ENCODE peak calls at places on chromosomes 13 and 19, in five cellular contexts. W is IMR-90, E is neuronal stem cell, Q is mesendoderm, Y is mesenchymal stem cell. O is an unnamed sample.

GRCh38 chr19:32879741-32880140 is 10.2 kb upstream of the SLC7A9 start:
- DNase-seq in W (no peak), E (no peak), Q (no peak), Y (no peak), O (no peak)

GRCh38 chr19:13884726-13885591 is 8.0 kb downstream of the NANOS3 start:
- DNase-seq in W (no peak), E (no peak), Q (no peak), Y (no peak), O (no peak)

GRCh38 chr13:21528616-21529015 is 69.5 kb upstream of the ZDHHC20 start:
- DNase-seq in W (peak), E (no peak), Q (no peak), Y (peak), O (no peak)

GRCh38 chr13:29883941-29884518 is 33.6 kb upstream of the UBL3 start:
- DNase-seq in W (peak), E (no peak), Q (peak), Y (no peak), O (no peak)

GRCh38 chr13:112506046-112506445 is 81.9 kb downstream of the TUBGCP3 start:
- DNase-seq in W (no peak), E (no peak), Q (no peak), Y (no peak), O (no peak)

GRCh38 chr13:83709751-83710515 is 172.3 kb downstream of the SLITRK1 start:
- DNase-seq in W (no peak), E (no peak), Q (no peak), Y (no peak), O (no peak)

GRCh38 chr13:50780201-50781015 is 63.1 kb downstream of the DLEU7 start:
- DNase-seq in W (no peak), E (no peak), Q (peak), Y (no peak), O (no peak)

GRCh38 chr13:99051768-99052455 is 74.0 kb upstream of the DOCK9 start:
- DNase-seq in W (no peak), E (no peak), Q (no peak), Y (no peak), O (no peak)

GRCh38 chr13:46775385-46776065 is 21.4 kb downstream of the ESD start:
- DNase-seq in W (no peak), E (no peak), Q (peak), Y (no peak), O (no peak)

GRCh38 chr13:49441846-49442245 is 2.0 kb downstream of the CAB39L start:
- DNase-seq in W (peak), E (no peak), Q (no peak), Y (peak), O (no peak)

GRCh38 chr13:42495751-42496150 is 78.2 kb upstream of the TNFSF11 start:
- DNase-seq in W (no peak), E (no peak), Q (no peak), Y (no peak), O (no peak)

GRCh38 chr13:113168211-113168610 is 9.8 kb downstream of the PROZ start:
- DNase-seq in W (no peak), E (no peak), Q (no peak), Y (no peak), O (no peak)

GRCh38 chr19:33085570-33086128 is 4.7 kb downstream of the GPATCH1 start:
- DNase-seq in W (no peak), E (no peak), Q (no peak), Y (no peak), O (peak)

GRCh38 chr13:114106991-114107685 is 25.3 kb downstream of the RASA3 start:
- DNase-seq in W (no peak), E (no peak), Q (no peak), Y (no peak), O (no peak)

GRCh38 chr13:42041017-42041683 is 7.3 kb upstream of the DGKH start:
- DNase-seq in W (peak), E (peak), Q (peak), Y (peak), O (peak)

GRCh38 chr13:113426591-113426986 is 26.7 kb downstream of the ADPRHL1 start:
- DNase-seq in W (no peak), E (no peak), Q (no peak), Y (no peak), O (no peak)

GRCh38 chr13:72622546-72622945 is 104.9 kb downstream of the MZT1 start:
- DNase-seq in W (no peak), E (no peak), Q (no peak), Y (no peak), O (no peak)

GRCh38 chr13:31431722-31432137 is 232.0 kb downstream of the B3GLCT start:
- DNase-seq in W (peak), E (peak), Q (peak), Y (peak), O (peak)

GRCh38 chr13:22198656-22199217 is 527.9 kb downstream of the FGF9 start:
- DNase-seq in W (no peak), E (no peak), Q (no peak), Y (peak), O (no peak)

GRCh38 chr13:29464105-29464679 is 131.3 kb downstream of the SLC7A1 start:
- DNase-seq in W (no peak), E (no peak), Q (no peak), Y (no peak), O (no peak)

GRCh38 chr19:55086730-55087541 is 11.3 kb downstream of the EPS8L1 start:
- DNase-seq in W (peak), E (peak), Q (peak), Y (peak), O (peak)

GRCh38 chr19:5533257-5533656 is 34.5 kb downstream of the TINCR start:
- DNase-seq in W (no peak), E (no peak), Q (no peak), Y (no peak), O (no peak)

GRCh38 chr19:3068071-3068470 is 5.8 kb upstream of the TLE5 start:
- DNase-seq in W (no peak), E (no peak), Q (no peak), Y (no peak), O (no peak)

GRCh38 chr13:48804836-48805601 is 151.3 kb downstream of the CYSLTR2 start:
- DNase-seq in W (no peak), E (no peak), Q (no peak), Y (peak), O (no peak)

GRCh38 chr19:16627194-16627927 is 643 bp downstream of the MED26 start:
- DNase-seq in W (no peak), E (peak), Q (peak), Y (peak), O (no peak)

GRCh38 chr19:20660473-20660872 is 898 bp downstream of the ZNF626 start:
- DNase-seq in W (no peak), E (no peak), Q (peak), Y (peak), O (peak)

GRCh38 chr19:36215276-36216171 is 618 bp downstream of the ZNF146 start:
- DNase-seq in W (peak), E (peak), Q (peak), Y (peak), O (peak)

GRCh38 chr13:44393391-44393790 is 19.8 kb downstream of the SERP2 start:
- DNase-seq in W (no peak), E (no peak), Q (no peak), Y (no peak), O (no peak)
- H3K27ac ChIP-seq in W (no peak), E (no peak), Q (no peak), Y (peak), O (no peak)

GRCh38 chr19:50202962-50203280 is 501 bp upstream of the MYH14 start:
- DNase-seq in W (no peak), E (no peak), Q (no peak), Y (no peak), O (no peak)
- H3K4ac ChIP-seq in W (no peak), E (no peak), Q (no peak), Y (no peak), O (no peak)

GRCh38 chr19:18660939-18661338 is 22.5 kb upstream of the CRTC1 start:
- DNase-seq in W (no peak), E (no peak), Q (no peak), Y (no peak), O (no peak)
- H3K27ac ChIP-seq in W (peak), E (no peak), Q (no peak), Y (no peak), O (no peak)

GRCh38 chr13:60590775-60591174 is 193.8 kb downstream of the TDRD3 start:
- DNase-seq in W (no peak), E (no peak), Q (no peak), Y (no peak), O (no peak)

GRCh38 chr13:60583911-60584753 is 187.1 kb downstream of the TDRD3 start:
- DNase-seq in W (peak), E (no peak), Q (peak), Y (peak), O (no peak)

GRCh38 chr13:60583196-60583908 is 186.3 kb downstream of the TDRD3 start:
- DNase-seq in W (peak), E (no peak), Q (peak), Y (no peak), O (no peak)

GRCh38 chr13:60584976-60585375 is 188.0 kb downstream of the TDRD3 start:
- DNase-seq in W (no peak), E (no peak), Q (peak), Y (no peak), O (peak)
- H3K4ac ChIP-seq in W (no peak), E (no peak), Q (peak), Y (no peak), O (no peak)

GRCh38 chr19:35206855-35207254 is 21.7 kb downstream of the FAM187B start:
- DNase-seq in W (no peak), E (no peak), Q (no peak), Y (no peak), O (no peak)

GRCh38 chr19:35207391-35207871 is 21.1 kb downstream of the FAM187B start:
- DNase-seq in W (no peak), E (no peak), Q (no peak), Y (no peak), O (peak)

GRCh38 chr19:35204799-35205732 is 23.5 kb downstream of the FAM187B start:
- DNase-seq in W (no peak), E (no peak), Q (no peak), Y (no peak), O (no peak)

GRCh38 chr19:35205733-35206323 is 22.7 kb downstream of the FAM187B start:
- DNase-seq in W (no peak), E (no peak), Q (no peak), Y (no peak), O (no peak)

DNA sequence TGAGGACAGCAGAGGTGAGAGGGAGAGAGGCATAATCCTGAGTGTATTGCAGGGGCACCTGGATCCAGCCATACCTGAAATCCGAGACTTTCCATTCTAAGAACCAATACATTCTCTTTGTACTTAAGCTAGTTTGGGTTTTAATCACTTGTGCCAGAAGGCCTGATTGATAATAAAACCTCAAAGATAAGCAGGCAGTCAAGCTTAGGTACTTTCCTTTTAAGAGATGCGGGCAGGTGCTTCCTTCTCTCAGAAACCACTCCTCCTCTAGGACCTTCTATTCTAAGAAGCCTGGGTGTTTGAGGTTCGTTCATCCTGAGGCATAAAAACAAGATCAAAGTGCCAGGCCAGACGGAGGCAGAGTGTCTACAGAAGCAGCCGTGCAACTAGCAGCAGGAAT is 22.2 kb downstream of the FAM187B start:
- DNase-seq in W (no peak), E (no peak), Q (no peak), Y (no peak), O (no peak)
- H3K27ac ChIP-seq in W (no peak), E (no peak), Q (no peak), Y (no peak), O (no peak)